ENCODE peak calls at places on chromosomes 6 and 20, in nine cellular contexts. T is GM23338, W is GM23248, X is hepatocyte, B is neural progenitor cell, D is PC-3, F is HCT116, A is OCI-LY7, Q is MM.1S. Y is an unnamed sample.

GRCh38 chr6:115582386-115582785 is 478.3 kb downstream of the FRK start:
- DNase-seq in T (no peak), W (no peak), X (no peak), B (no peak), D (no peak), F (no peak), A (no peak), Q (no peak), Y (no peak)

GRCh38 chr20:36645998-36646397 is at the start of gene SLA2:
- DNase-seq in T (no peak), W (no peak), X (no peak), B (no peak), D (no peak), F (no peak), A (peak; percentile 56), Q (no peak), Y (no peak)

GRCh38 chr20:34527016-34527415 is 10.8 kb downstream of the DYNLRB1 start:
- DNase-seq in T (no peak), W (no peak), X (no peak), B (no peak), D (no peak), F (no peak), A (no peak), Q (no peak), Y (no peak)

GRCh38 chr6:35489995-35490791 is 6.7 kb downstream of the TEAD3 start:
- DNase-seq in T (peak; percentile 86), W (peak; percentile 75), X (peak; percentile 82), B (peak; percentile 91), D (no peak), F (no peak), A (no peak), Q (no peak), Y (peak; percentile 61)

GRCh38 chr20:58691773-58692578 is 624 bp upstream of the NPEPL1 start:
- DNase-seq in T (no peak), W (peak; percentile 50), X (no peak), B (no peak), D (no peak), F (no peak), A (no peak), Q (peak; percentile 6), Y (no peak)

GRCh38 chr6:170444056-170444505 is 109.0 kb downstream of the PSMB1 start:
- DNase-seq in T (no peak), W (no peak), X (no peak), B (no peak), D (no peak), F (no peak), A (no peak), Q (peak; percentile 60), Y (peak; percentile 8)

GRCh38 chr20:62405108-62405980 is 1.7 kb downstream of the CABLES2 start:
- DNase-seq in T (peak; percentile 76), W (peak; percentile 54), X (peak; percentile 74), B (peak; percentile 83), D (peak; percentile 41), F (no peak), A (no peak), Q (no peak), Y (peak; percentile 87)

GRCh38 chr6:55531496-55531895 is 47.5 kb downstream of the HMGCLL1 start:
- DNase-seq in T (no peak), W (no peak), X (no peak), B (no peak), D (no peak), F (no peak), A (no peak), Q (no peak), Y (no peak)

GRCh38 chr6:45171380-45171779 is 156.8 kb upstream of the RUNX2 start:
- DNase-seq in T (no peak), W (no peak), X (no peak), B (no peak), D (no peak), F (no peak), A (no peak), Q (no peak), Y (no peak)

GRCh38 chr6:30684386-30685156 is 1.9 kb downstream of the PPP1R18 start:
- DNase-seq in T (no peak), W (peak; percentile 59), X (no peak), B (no peak), D (no peak), F (no peak), A (peak; percentile 71), Q (peak; percentile 40), Y (peak; percentile 45)

GRCh38 chr20:35820715-35821114 is 48.9 kb downstream of the PHF20 start:
- DNase-seq in T (no peak), W (peak; percentile 78), X (no peak), B (no peak), D (peak; percentile 13), F (no peak), A (no peak), Q (no peak), Y (no peak)

GRCh38 chr20:32524871-32525501 is 60.1 kb downstream of the NOL4L start:
- DNase-seq in T (no peak), W (no peak), X (no peak), B (no peak), D (no peak), F (no peak), A (no peak), Q (no peak), Y (peak; percentile 73)

GRCh38 chr6:108951351-108951953 is 103.2 kb downstream of the ARMC2 start:
- DNase-seq in T (no peak), W (no peak), X (no peak), B (no peak), D (no peak), F (no peak), A (no peak), Q (no peak), Y (no peak)

GRCh38 chr6:109768485-109768884 is 77.4 kb downstream of the FIG4 start:
- DNase-seq in T (no peak), W (peak; percentile 87), X (no peak), B (no peak), D (peak; percentile 70), F (no peak), A (no peak), Q (no peak), Y (no peak)

GRCh38 chr20:41014557-41015088 is 14.0 kb upstream of the TOP1 start:
- DNase-seq in T (no peak), W (no peak), X (no peak), B (no peak), D (no peak), F (no peak), A (peak; percentile 59), Q (no peak), Y (no peak)

GRCh38 chr6:2037230-2037926 is 208.0 kb downstream of the GMDS start:
- DNase-seq in T (peak; percentile 59), W (peak; percentile 10), X (no peak), B (peak; percentile 46), D (peak; percentile 15), F (no peak), A (no peak), Q (no peak), Y (no peak)

GRCh38 chr6:2033544-2033943 is 211.9 kb downstream of the GMDS start:
- DNase-seq in T (no peak), W (no peak), X (no peak), B (no peak), D (no peak), F (no peak), A (no peak), Q (no peak), Y (no peak)

GRCh38 chr6:2036084-2037023 is 209.1 kb downstream of the GMDS start:
- DNase-seq in T (no peak), W (no peak), X (peak; percentile 8), B (no peak), D (no peak), F (no peak), A (no peak), Q (no peak), Y (no peak)

GRCh38 chr6:2035046-2035445 is 210.4 kb downstream of the GMDS start:
- DNase-seq in T (no peak), W (no peak), X (no peak), B (no peak), D (no peak), F (no peak), A (no peak), Q (no peak), Y (no peak)

DNA sequence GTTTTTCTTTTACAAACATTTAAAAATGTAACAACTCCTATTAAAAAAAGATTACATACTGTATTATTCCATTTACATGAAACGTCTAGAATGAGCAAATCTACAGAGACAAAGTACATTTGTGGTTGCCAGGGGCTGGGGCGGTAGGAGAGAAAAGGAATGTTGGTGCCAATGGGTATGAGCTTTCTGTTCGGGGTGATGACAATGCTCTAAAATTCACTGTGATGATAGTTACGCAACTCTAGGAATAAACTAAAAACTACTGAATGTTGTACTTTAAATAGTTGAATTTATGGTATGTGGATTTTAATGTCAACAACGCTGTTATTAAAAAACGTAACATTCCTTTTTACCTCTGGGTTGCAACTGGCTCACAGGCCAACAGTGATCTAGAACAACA is 211.1 kb downstream of the GMDS start:
- DNase-seq in T (no peak), W (no peak), X (no peak), B (no peak), D (no peak), F (no peak), A (no peak), Q (no peak), Y (no peak)
- H3K4me2 ChIP-seq in T (no peak overlapping the region), W (no peak overlapping the region), X (no peak overlapping the region), B (no peak overlapping the region), D (no peak overlapping the region), F (no peak overlapping the region), A (no peak overlapping the region), Q (no peak overlapping the region), Y (no peak overlapping the region)

GRCh38 chr20:9100721-9101120 is 31.8 kb downstream of the PLCB4 start:
- DNase-seq in T (no peak), W (no peak), X (no peak), B (no peak), D (no peak), F (no peak), A (no peak), Q (no peak), Y (no peak)
- TF ChIP-seq EZH2phosphoT487 in T (no peak), W (no peak), X (no peak), B (no peak), D (no peak), F (no peak), A (no peak), Q (no peak), Y (no peak)

GRCh38 chr6:37783025-37783825 is 36.3 kb upstream of the ZFAND3 start:
- DNase-seq in T (peak; percentile 82), W (peak; percentile 63), X (peak; percentile 35), B (peak; percentile 42), D (peak; percentile 28), F (no peak), A (no peak), Q (no peak), Y (peak; percentile 48)
- H3K4me2 ChIP-seq in T (peak overlapping the region; percentile 100), W (peak overlapping the region; percentile 86), X (peak overlapping the region; percentile 87), B (peak overlapping the region; percentile 75), D (peak overlapping the region; percentile 88), F (no peak overlapping the region), A (no peak overlapping the region), Q (no peak overlapping the region), Y (no peak overlapping the region)

DNA sequence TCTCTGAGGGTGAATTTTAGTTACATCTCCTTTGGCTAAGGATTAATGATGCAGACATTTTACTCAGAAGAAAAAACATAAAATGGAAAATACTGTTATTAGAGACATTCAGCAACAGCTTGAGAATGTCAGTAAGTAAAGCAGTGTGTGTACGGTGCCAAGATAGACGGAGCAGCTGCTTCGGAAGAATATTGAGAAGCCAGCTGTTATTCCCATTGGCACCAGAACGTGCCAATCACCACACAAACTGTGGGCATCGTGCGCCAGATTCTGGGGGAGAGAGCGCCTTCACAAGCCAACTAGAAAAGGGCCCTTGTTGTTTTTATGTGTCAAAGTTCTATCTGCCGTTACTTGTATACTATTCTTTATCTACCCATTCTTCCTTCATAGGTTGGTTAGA is 163.4 kb downstream of the MTFR2 start:
- DNase-seq in T (no peak), W (no peak), X (no peak), B (no peak), D (no peak), F (no peak), A (no peak), Q (no peak), Y (no peak)
- TF ChIP-seq EZH2phosphoT487 in T (no peak), W (no peak), X (no peak), B (no peak), D (no peak), F (no peak), A (no peak), Q (no peak), Y (no peak)